ENCODE peak calls at places on chromosome 9, in eight cellular contexts. A, I, P, D, B, J, V and C are unnamed samples.

GRCh38 chr9:83034026-83034425 is 28.9 kb downstream of the RASEF start:
- DNase-seq in P (no peak), A (no peak), B (peak), D (no peak), J (no peak), V (peak), I (no peak), C (no peak)

GRCh38 chr9:8570776-8571175 is 771.2 kb upstream of the DMAC1 start:
- DNase-seq in B (no peak), V (no peak), I (no peak), A (no peak), P (no peak), J (no peak), D (no peak), C (no peak)

GRCh38 chr9:115548826-115549225 is 430.9 kb upstream of the TNC start:
- DNase-seq in J (no peak), I (no peak), A (no peak), P (no peak), D (no peak), V (peak), B (peak), C (no peak)

GRCh38 chr9:22237497-22238363 is 208.9 kb upstream of the DMRTA1 start:
- DNase-seq in P (no peak), J (peak), V (peak), A (no peak), B (peak), I (no peak), D (peak), C (no peak)

GRCh38 chr9:84708400-84708799 is 38.9 kb downstream of the NTRK2 start:
- DNase-seq in J (no peak), B (no peak), D (no peak), I (no peak), A (no peak), P (no peak), V (no peak), C (no peak)

GRCh38 chr9:4837768-4838546 is 45.2 kb downstream of the RCL1 start:
- DNase-seq in D (no peak), A (peak), B (peak), I (no peak), J (no peak), V (peak), P (no peak), C (peak)

GRCh38 chr9:132744881-132745761 is 74.9 kb downstream of the GTF3C4 start:
- DNase-seq in J (no peak), D (no peak), V (no peak), B (no peak), I (no peak), P (no peak), A (no peak), C (peak)

GRCh38 chr9:136143215-136144001 is 24.7 kb upstream of the TMEM250 start:
- DNase-seq in J (peak), A (no peak), V (no peak), B (peak), D (no peak), I (no peak), P (no peak), C (no peak)

GRCh38 chr9:112174965-112175795 is at the start of gene SUSD1:
- DNase-seq in B (no peak), A (no peak), D (no peak), V (peak), J (peak), P (no peak), I (peak), C (peak)

GRCh38 chr9:133972041-133972970 is 19.8 kb downstream of the VAV2 start:
- DNase-seq in J (no peak), A (no peak), D (no peak), V (no peak), I (no peak), B (no peak), P (no peak), C (no peak)

GRCh38 chr9:71781391-71781790 is 13.1 kb upstream of the CEMIP2 start:
- DNase-seq in V (no peak), A (no peak), B (no peak), I (no peak), J (no peak), P (no peak), D (no peak), C (no peak)

GRCh38 chr9:38388283-38389223 is 3.9 kb upstream of the ALDH1B1 start:
- DNase-seq in J (no peak), D (peak), V (peak), P (peak), I (peak), A (peak), B (peak), C (no peak)

GRCh38 chr9:133492061-133493021 is 13.4 kb upstream of the SLC2A6 start:
- DNase-seq in I (no peak), J (no peak), A (no peak), D (no peak), V (peak), P (no peak), B (no peak), C (no peak)

GRCh38 chr9:105950448-105950847 is 256.1 kb downstream of the TMEM38B start:
- DNase-seq in A (no peak), I (no peak), J (no peak), V (no peak), P (no peak), D (no peak), B (no peak), C (no peak)

GRCh38 chr9:37752646-37753488 is 738 bp upstream of the TRMT10B start:
- DNase-seq in B (no peak), D (no peak), A (no peak), J (no peak), V (no peak), P (no peak), I (no peak), C (no peak)

GRCh38 chr9:135126480-135127187 is 39.2 kb downstream of the OLFM1 start:
- DNase-seq in J (peak), A (peak), D (no peak), V (peak), I (peak), B (no peak), P (no peak), C (no peak)

GRCh38 chr9:114382951-114383865 is 4.6 kb downstream of the AKNA start:
- DNase-seq in I (no peak), P (peak), B (peak), V (peak), J (no peak), D (peak), A (peak), C (no peak)

GRCh38 chr9:37497320-37497719 is 11.6 kb downstream of the POLR1E start:
- DNase-seq in P (no peak), D (no peak), J (no peak), A (no peak), V (no peak), I (no peak), B (no peak), C (no peak)

GRCh38 chr9:117644607-117645244 is 59.5 kb upstream of the TLR4 start:
- DNase-seq in P (peak), V (peak), D (peak), I (peak), B (peak), J (peak), A (peak), C (no peak)
- H3K4me3 ChIP-seq in P (peak), V (no peak), D (no peak), I (peak), B (no peak), J (no peak), A (peak), C (peak)

DNA sequence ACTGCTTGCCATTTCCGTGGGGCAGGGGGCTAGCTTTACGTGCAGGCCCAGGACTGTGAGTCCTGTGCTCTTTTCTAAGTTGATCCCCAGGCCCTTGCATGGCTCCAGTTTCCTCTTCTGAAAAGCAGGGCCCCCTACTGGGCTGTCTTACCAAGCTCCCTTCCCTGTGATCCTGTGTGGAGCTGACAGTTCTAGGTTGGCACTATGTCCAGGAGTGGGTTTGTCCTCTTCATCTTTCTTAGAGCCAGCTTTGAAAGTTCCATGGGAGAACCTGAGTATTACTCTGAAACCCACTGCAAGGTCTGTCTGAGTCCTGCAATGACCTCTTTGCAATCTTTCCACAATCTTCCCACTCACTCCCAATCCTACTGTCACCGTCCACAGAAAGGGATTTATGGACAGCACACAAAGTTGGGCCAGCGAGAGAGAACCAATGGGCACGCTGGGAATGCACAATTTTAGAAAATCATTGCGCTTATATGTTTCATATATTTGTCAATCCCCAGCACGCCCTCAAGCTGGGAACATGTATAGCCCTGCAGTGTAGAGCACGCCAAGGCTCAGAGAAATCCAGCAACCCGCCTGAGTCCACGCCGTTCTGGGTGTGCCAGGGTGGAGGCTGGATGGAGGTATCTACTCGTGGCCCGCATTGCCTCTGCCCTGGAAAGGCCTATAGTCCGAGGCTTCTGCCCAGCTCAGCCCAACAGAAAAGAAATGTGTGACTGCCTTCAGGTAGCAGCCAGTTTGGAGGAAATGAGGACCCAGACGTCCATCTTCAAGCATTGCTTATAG is 18.0 kb downstream of the S1PR3 start:
- DNase-seq in I (no peak), A (peak), D (no peak), P (no peak), V (no peak), B (no peak), J (no peak), C (no peak)
- TF ChIP-seq CTCF in I (no peak), A (no peak), D (no peak), P (no peak), V (peak), B (no peak), J (no peak), C (no peak)

GRCh38 chr9:130732793-130733221 is 39.2 kb downstream of the EXOSC2 start:
- DNase-seq in D (no peak), B (no peak), P (no peak), J (peak), A (no peak), V (no peak), I (no peak), C (no peak)
- H3K27ac ChIP-seq in D (no peak), B (no peak), P (no peak), J (peak), A (no peak), V (no peak), I (no peak), C (no peak)

GRCh38 chr9:125271081-125271480 is 9.5 kb downstream of the GAPVD1 start:
- DNase-seq in B (no peak), A (peak), V (no peak), D (no peak), I (no peak), P (no peak), J (no peak), C (no peak)
- H3K4me3 ChIP-seq in B (no peak), A (no peak), V (no peak), D (no peak), I (no peak), P (no peak), J (no peak), C (no peak)

GRCh38 chr9:137759649-137760321 is 117.8 kb upstream of the CACNA1B start:
- DNase-seq in P (peak), B (no peak), J (no peak), V (peak), D (no peak), I (no peak), A (no peak), C (no peak)
- TF ChIP-seq CTCF in P (no peak), B (no peak), J (no peak), V (no peak), D (no peak), I (no peak), A (no peak), C (no peak)

GRCh38 chr9:110104201-110104845 is 103.6 kb downstream of the C9orf152 start:
- DNase-seq in J (no peak), V (peak), D (no peak), A (no peak), B (peak), P (no peak), I (no peak), C (no peak)

GRCh38 chr9:110103257-110103656 is 104.7 kb downstream of the C9orf152 start:
- DNase-seq in P (no peak), B (no peak), A (no peak), D (no peak), V (no peak), I (no peak), J (no peak), C (no peak)

GRCh38 chr9:110106698-110107097 is 101.3 kb downstream of the C9orf152 start:
- DNase-seq in D (no peak), B (no peak), J (no peak), V (no peak), A (no peak), P (no peak), I (no peak), C (no peak)

GRCh38 chr9:110101531-110102161 is 106.3 kb downstream of the C9orf152 start:
- DNase-seq in D (no peak), P (no peak), A (no peak), B (peak), J (no peak), I (no peak), V (no peak), C (no peak)

DNA sequence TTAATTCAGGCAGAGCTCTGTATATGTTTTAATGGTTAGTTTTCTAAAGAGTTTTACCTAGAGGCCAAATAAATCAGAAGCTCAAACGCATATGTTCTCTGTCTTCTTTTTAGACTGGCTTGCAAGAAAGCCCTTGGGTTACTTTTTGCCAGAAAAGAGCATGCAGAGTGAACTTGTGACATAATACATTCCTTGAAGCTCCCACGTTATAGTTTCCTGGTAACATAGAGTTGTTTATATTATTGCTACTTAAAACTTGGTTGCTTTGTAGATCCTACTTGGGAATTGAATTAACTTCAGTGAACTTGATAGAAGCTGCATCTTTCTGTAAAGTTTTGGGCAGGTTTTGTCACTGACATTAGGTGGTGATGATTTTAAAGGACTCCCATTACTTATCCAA is 102.9 kb downstream of the C9orf152 start:
- DNase-seq in A (no peak), I (no peak), B (peak), P (no peak), D (no peak), V (peak), J (no peak), C (no peak)
- H3K27ac ChIP-seq in A (no peak), I (no peak), B (no peak), P (no peak), D (peak), V (peak), J (no peak), C (peak)

GRCh38 chr9:76650692-76651091 is 113.5 kb upstream of the PCA3 start:
- DNase-seq in J (no peak), A (no peak), I (no peak), B (no peak), V (no peak), D (no peak), P (no peak), C (no peak)
- H3K4me3 ChIP-seq in J (no peak), A (peak), I (no peak), B (no peak), V (no peak), D (no peak), P (peak), C (no peak)

GRCh38 chr9:127545196-127546124 is 66.6 kb upstream of the STXBP1 start:
- DNase-seq in V (peak), P (peak), J (peak), A (no peak), I (no peak), D (no peak), B (peak), C (no peak)
- TF ChIP-seq CTCF in V (no peak), P (no peak), J (no peak), A (no peak), I (no peak), D (no peak), B (no peak), C (no peak)

GRCh38 chr9:130220351-130220750 is 45.2 kb upstream of the HMCN2 start:
- DNase-seq in I (no peak), J (no peak), A (no peak), D (peak), P (no peak), B (peak), V (peak), C (no peak)
- H3K27ac ChIP-seq in I (no peak), J (no peak), A (no peak), D (peak), P (peak), B (peak), V (peak), C (no peak)

GRCh38 chr9:127223266-127223665 is 41.3 kb upstream of the GARNL3 start:
- DNase-seq in D (no peak), J (no peak), V (no peak), I (no peak), P (no peak), B (no peak), A (no peak), C (no peak)

GRCh38 chr9:127224178-127224882 is 40.2 kb upstream of the GARNL3 start:
- DNase-seq in P (peak), I (peak), J (peak), V (peak), B (peak), A (peak), D (peak), C (peak)

GRCh38 chr9:127224883-127225739 is 39.5 kb upstream of the GARNL3 start:
- DNase-seq in I (peak), V (peak), A (peak), D (peak), B (peak), P (peak), J (peak), C (peak)

GRCh38 chr9:127222388-127223095 is 42.0 kb upstream of the GARNL3 start:
- DNase-seq in P (no peak), J (no peak), D (no peak), B (no peak), I (no peak), V (no peak), A (no peak), C (no peak)

DNA sequence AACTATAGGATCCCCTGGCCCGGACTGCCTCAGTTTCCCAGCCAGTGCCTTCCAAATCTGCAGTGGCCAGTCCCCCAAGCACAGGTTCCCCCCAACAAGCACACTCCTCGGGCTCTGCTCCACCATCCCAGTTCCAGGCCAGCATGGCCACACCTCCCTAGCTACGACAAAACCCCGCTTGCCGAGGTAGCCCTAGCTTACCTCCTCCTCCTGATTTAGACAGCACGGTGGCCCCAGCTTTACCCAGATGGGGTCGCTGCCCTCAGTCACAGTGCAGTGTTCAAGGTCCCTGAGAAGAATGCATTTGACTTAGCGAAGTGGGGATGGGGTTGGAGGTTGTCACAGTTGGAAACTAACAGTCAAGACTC is 40.8 kb upstream of the GARNL3 start:
- DNase-seq in D (peak), P (no peak), J (no peak), V (no peak), A (peak), I (no peak), B (no peak), C (no peak)
- H3K4me3 ChIP-seq in D (peak), P (peak), J (peak), V (no peak), A (peak), I (peak), B (peak), C (peak)